ENCODE peak calls at places on chromosomes 3 and 15, in four cellular contexts. J, F, T and Q are unnamed samples. For H3K36me3 and H3K4me1, the result is how much of the 10 kb centered on the place peaks cover.

GRCh38 chr3:31170932-31171670 is 276.6 kb upstream of the GADL1 start:
- DNase-seq in J (peak), F (no peak), T (peak), Q (peak)

GRCh38 chr15:40054746-40055575 is 16.0 kb upstream of the SRP14 start:
- DNase-seq in J (no peak), F (no peak), T (peak), Q (peak)

GRCh38 chr15:68666120-68666811 is 87.5 kb downstream of the CORO2B start:
- DNase-seq in J (no peak), F (no peak), T (no peak), Q (no peak)

GRCh38 chr3:59150039-59150438 is 100.2 kb upstream of the CFAP20DC start:
- DNase-seq in J (no peak), F (no peak), T (no peak), Q (no peak)

GRCh38 chr15:90103669-90104329 is 1.5 kb upstream of the IDH2 start:
- DNase-seq in J (no peak), F (peak), T (no peak), Q (no peak)

GRCh38 chr3:60803156-60803555 is 448.1 kb downstream of the FHIT start:
- DNase-seq in J (no peak), F (no peak), T (no peak), Q (no peak)

GRCh38 chr15:50281427-50281826 is 15.9 kb upstream of the HDC start:
- DNase-seq in J (no peak), F (no peak), T (no peak), Q (no peak)

GRCh38 chr15:67750371-67750770 is 74.9 kb upstream of the SKOR1 start:
- DNase-seq in J (no peak), F (no peak), T (no peak), Q (peak)

GRCh38 chr3:78742041-78742440 is 1025.8 kb downstream of the ROBO1 start:
- DNase-seq in J (no peak), F (no peak), T (no peak), Q (no peak)

GRCh38 chr3:3631114-3631513 is 168.1 kb upstream of the LRRN1 start:
- DNase-seq in J (no peak), F (no peak), T (no peak), Q (no peak)

GRCh38 chr3:194884649-194885315 is 199.1 kb downstream of the FAM43A start:
- DNase-seq in J (peak), F (peak), T (no peak), Q (no peak)

GRCh38 chr15:28986108-28986507 is 100.3 kb downstream of the APBA2 start:
- DNase-seq in J (no peak), F (no peak), T (no peak), Q (no peak)

GRCh38 chr3:39294446-39295183 is 14.8 kb upstream of the CX3CR1 start:
- DNase-seq in J (no peak), F (no peak), T (no peak), Q (no peak)

GRCh38 chr3:14170569-14171159 is 7.7 kb downstream of the XPC start:
- DNase-seq in J (peak), F (no peak), T (peak), Q (peak)

GRCh38 chr3:14174483-14174882 is 3.9 kb downstream of the XPC start:
- DNase-seq in J (peak), F (no peak), T (peak), Q (peak)

GRCh38 chr3:14175383-14176037 is 2.9 kb downstream of the XPC start:
- DNase-seq in J (peak), F (no peak), T (peak), Q (peak)

GRCh38 chr3:14169871-14170270 is 8.5 kb downstream of the XPC start:
- DNase-seq in J (no peak), F (no peak), T (peak), Q (no peak)

GRCh38 chr3:14172480-14172879 is 5.9 kb downstream of the XPC start:
- DNase-seq in J (no peak), F (no peak), T (no peak), Q (no peak)
- H3K36me3 ChIP-seq in J (under half), F (half or more), T (under half), Q (half or more)

DNA sequence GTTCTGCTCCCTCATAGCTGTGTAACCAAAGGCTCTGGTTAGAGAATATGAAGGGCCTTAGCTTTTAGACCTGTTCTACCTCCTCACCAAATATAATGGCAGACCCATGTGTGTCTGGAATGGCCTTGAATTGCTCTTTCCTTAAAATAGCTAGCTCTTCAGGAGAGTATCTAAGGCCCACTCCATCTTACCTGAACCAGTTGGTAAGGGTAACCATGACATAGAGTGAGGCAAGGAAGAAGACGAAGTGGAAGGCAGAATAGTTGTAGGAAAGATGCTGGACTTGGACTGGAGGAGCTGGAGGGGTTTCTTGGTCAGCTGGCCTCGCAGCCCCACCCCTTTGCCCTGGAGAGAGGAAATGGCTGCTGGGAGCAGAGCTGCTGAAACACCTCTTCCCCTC is 3.1 kb downstream of the SERF2 start:
- DNase-seq in J (no peak), F (no peak), T (no peak), Q (no peak)
- H3K4me1 ChIP-seq in J (under half), F (under half), T (under half), Q (half or more)

DNA sequence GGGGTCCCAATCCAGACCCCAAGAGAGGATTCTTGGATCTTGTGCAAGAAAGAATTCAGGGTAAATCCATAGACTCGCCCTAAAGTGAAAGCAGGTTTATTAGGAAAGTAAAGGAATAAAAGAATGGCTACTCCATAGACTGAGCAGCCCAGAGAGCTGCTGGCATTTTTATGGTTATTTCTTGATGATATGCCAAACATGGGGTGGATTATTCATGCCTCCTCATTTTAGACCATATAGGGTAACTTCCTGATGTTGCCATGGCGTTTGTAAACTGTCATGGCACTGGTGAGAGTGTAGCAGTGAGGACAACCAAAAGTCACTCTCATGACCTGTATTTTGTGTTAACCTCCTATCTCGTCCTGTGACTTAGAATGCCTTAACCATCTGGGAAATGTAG is 142.2 kb downstream of the DOCK3 start:
- DNase-seq in J (no peak), F (no peak), T (peak), Q (no peak)
- H3K4me3 ChIP-seq in J (no peak), F (no peak), T (no peak), Q (no peak)

GRCh38 chr3:66412176-66412887 is 88.5 kb downstream of the LRIG1 start:
- DNase-seq in J (no peak), F (peak), T (no peak), Q (no peak)
- H3K36me3 ChIP-seq in J (under half), F (under half), T (under half), Q (under half)

DNA sequence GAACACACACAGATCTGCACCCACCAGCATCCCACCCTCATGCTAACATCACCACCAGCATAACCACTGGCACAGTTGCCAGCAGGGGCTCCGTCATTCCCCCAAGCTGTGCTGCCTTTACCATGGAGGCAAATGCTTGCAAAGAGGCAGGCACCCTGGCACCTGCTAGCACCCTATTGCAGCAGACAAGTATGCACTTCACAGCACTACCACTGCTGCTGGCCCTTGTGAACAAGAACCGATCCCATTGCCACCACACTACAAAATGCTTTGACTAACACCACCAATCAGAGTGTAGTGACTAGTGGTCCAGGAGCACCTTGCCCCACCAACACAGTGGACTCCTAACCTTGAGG is 862.2 kb upstream of the DPPA4 start:
- DNase-seq in J (no peak), F (no peak), T (no peak), Q (no peak)
- H3K4me1 ChIP-seq in J (under half), F (under half), T (under half), Q (under half)

GRCh38 chr15:52698514-52698913 is 19.3 kb upstream of the ATOSA start:
- DNase-seq in J (no peak), F (no peak), T (no peak), Q (peak)
- H3K4me3 ChIP-seq in J (no peak), F (no peak), T (no peak), Q (no peak)

GRCh38 chr3:184767377-184767776 is 44.6 kb upstream of the VPS8 start:
- DNase-seq in J (no peak), F (no peak), T (no peak), Q (no peak)
- H3K36me3 ChIP-seq in J (under half), F (under half), T (under half), Q (under half)

GRCh38 chr3:13079051-13079450 is 5.8 kb upstream of the IQSEC1 start:
- DNase-seq in J (no peak), F (no peak), T (no peak), Q (no peak)
- H3K4me1 ChIP-seq in J (under half), F (under half), T (under half), Q (under half)

DNA sequence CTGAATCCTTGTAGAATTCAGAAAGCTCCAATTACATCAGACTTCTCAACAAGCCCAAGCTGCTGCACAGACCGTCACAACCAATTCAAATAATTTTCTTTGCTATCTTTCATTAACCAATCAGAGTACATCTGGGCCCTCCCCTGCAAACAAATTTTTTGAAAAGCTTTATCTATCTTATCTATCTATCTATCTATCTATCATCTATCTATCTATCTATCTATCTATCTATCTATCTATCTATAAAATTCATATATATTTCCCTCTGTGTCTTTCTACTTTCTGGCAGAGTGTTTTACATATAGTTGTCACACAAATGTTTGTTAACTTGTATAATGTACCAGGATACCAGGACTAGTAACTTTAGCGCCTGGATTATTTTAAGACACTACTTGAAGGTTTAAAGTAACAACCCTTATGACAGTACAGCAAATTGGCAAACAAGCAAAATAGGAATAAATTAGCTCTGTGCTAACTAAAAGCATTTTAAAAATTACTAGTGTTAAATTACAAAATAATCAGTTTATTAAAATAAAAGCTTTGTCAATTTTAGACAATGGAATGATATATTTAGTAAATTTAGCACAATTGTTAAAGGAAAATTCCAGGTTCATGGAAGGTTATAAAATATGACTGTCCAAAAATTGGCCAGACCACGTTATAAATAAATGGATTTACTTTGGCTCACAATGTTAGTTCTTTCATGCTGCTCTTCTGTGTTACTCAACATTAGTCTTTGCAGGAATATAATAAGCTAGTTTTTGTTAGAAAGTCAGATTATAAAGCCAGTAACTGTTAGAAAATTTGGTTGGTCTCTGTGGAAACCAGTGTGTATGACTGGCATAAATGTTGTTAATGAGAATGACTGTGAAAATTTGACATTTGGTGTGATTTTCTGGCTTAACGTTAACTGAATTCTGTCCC is 138.6 kb downstream of the SUCNR1 start:
- DNase-seq in J (no peak), F (no peak), T (no peak), Q (no peak)
- H3K4me3 ChIP-seq in J (no peak), F (no peak), T (no peak), Q (no peak)

GRCh38 chr3:149450281-149450680 is 24.2 kb upstream of the TM4SF4 start:
- DNase-seq in J (no peak), F (no peak), T (peak), Q (no peak)

GRCh38 chr3:149452036-149452435 is 22.5 kb upstream of the TM4SF4 start:
- DNase-seq in J (no peak), F (no peak), T (no peak), Q (no peak)

GRCh38 chr3:149448331-149448831 is 26.1 kb upstream of the TM4SF4 start:
- DNase-seq in J (peak), F (no peak), T (peak), Q (peak)

GRCh38 chr3:149449799-149450198 is 24.7 kb upstream of the TM4SF4 start:
- DNase-seq in J (no peak), F (no peak), T (no peak), Q (no peak)

GRCh38 chr3:149449100-149449654 is 25.3 kb upstream of the TM4SF4 start:
- DNase-seq in J (no peak), F (no peak), T (no peak), Q (no peak)
- H3K36me3 ChIP-seq in J (under half), F (under half), T (under half), Q (under half)